ENCODE peak calls at places on chromosomes 1 and 21, in seven cellular contexts. One of them, this sample, is unnamed.

GRCh38 chr1:85553936-85554335 is 26.6 kb upstream of the CCN1 start:
- DNase-seq in cardiac muscle cell: no peak
- DNase-seq in psoas muscle: no peak
- DNase-seq in AG04450: no peak
- DNase-seq in transverse colon: no peak
- DNase-seq in body of pancreas: no peak
- DNase-seq in astrocyte: no peak
- DNase-seq in this sample: no peak

GRCh38 chr21:45163413-45164123 is 89.2 kb downstream of the ADARB1 start:
- DNase-seq in cardiac muscle cell: no peak
- DNase-seq in psoas muscle: no peak
- DNase-seq in AG04450: no peak
- DNase-seq in transverse colon: no peak
- DNase-seq in body of pancreas: no peak
- DNase-seq in astrocyte: no peak
- DNase-seq in this sample: no peak

GRCh38 chr1:24122776-24123175 is 10.8 kb upstream of the MYOM3 start:
- DNase-seq in cardiac muscle cell: no peak
- DNase-seq in psoas muscle: no peak
- DNase-seq in AG04450: no peak
- DNase-seq in transverse colon: no peak
- DNase-seq in body of pancreas: no peak
- DNase-seq in astrocyte: no peak
- DNase-seq in this sample: no peak

GRCh38 chr1:145962157-145963102 is 1.9 kb downstream of the ANKRD34A start:
- DNase-seq in cardiac muscle cell: no peak
- DNase-seq in psoas muscle: peak; percentile 80
- DNase-seq in AG04450: no peak
- DNase-seq in transverse colon: peak; percentile 38
- DNase-seq in body of pancreas: peak; percentile 26
- DNase-seq in astrocyte: no peak
- DNase-seq in this sample: no peak

GRCh38 chr1:235102993-235103411 is 25.6 kb downstream of the TOMM20 start:
- DNase-seq in cardiac muscle cell: no peak
- DNase-seq in psoas muscle: no peak
- DNase-seq in AG04450: no peak
- DNase-seq in transverse colon: peak; percentile 56
- DNase-seq in body of pancreas: no peak
- DNase-seq in astrocyte: no peak
- DNase-seq in this sample: no peak

GRCh38 chr1:175802407-175803123 is 59.2 kb upstream of the TNR start:
- DNase-seq in cardiac muscle cell: peak; percentile 62
- DNase-seq in psoas muscle: no peak
- DNase-seq in AG04450: no peak
- DNase-seq in transverse colon: no peak
- DNase-seq in body of pancreas: no peak
- DNase-seq in astrocyte: no peak
- DNase-seq in this sample: no peak

GRCh38 chr1:151255381-151255780 is 847 bp downstream of the PSMD4 start:
- DNase-seq in cardiac muscle cell: no peak
- DNase-seq in psoas muscle: no peak
- DNase-seq in AG04450: no peak
- DNase-seq in transverse colon: no peak
- DNase-seq in body of pancreas: no peak
- DNase-seq in astrocyte: peak; percentile 5
- DNase-seq in this sample: peak; percentile 42

GRCh38 chr1:157773723-157774350 is 3.1 kb downstream of the FCRL2 start:
- DNase-seq in cardiac muscle cell: peak; percentile 52
- DNase-seq in psoas muscle: no peak
- DNase-seq in AG04450: no peak
- DNase-seq in transverse colon: peak; percentile 67
- DNase-seq in body of pancreas: no peak
- DNase-seq in astrocyte: no peak
- DNase-seq in this sample: peak; percentile 81

GRCh38 chr1:34057347-34057746 is 107.7 kb downstream of the CSMD2 start:
- DNase-seq in cardiac muscle cell: peak; percentile 63
- DNase-seq in psoas muscle: no peak
- DNase-seq in AG04450: no peak
- DNase-seq in transverse colon: no peak
- DNase-seq in body of pancreas: no peak
- DNase-seq in astrocyte: no peak
- DNase-seq in this sample: no peak

GRCh38 chr21:29257701-29258100 is 41.0 kb upstream of the BACH1 start:
- DNase-seq in cardiac muscle cell: no peak
- DNase-seq in psoas muscle: no peak
- DNase-seq in AG04450: no peak
- DNase-seq in transverse colon: no peak
- DNase-seq in body of pancreas: no peak
- DNase-seq in astrocyte: no peak
- DNase-seq in this sample: no peak

GRCh38 chr1:178518894-178519293 is 6.0 kb downstream of the TEX35 start:
- DNase-seq in cardiac muscle cell: no peak
- DNase-seq in psoas muscle: no peak
- DNase-seq in AG04450: no peak
- DNase-seq in transverse colon: no peak
- DNase-seq in body of pancreas: no peak
- DNase-seq in astrocyte: no peak
- DNase-seq in this sample: no peak

GRCh38 chr1:80656011-80656627 is 1144.6 kb upstream of the ADGRL2 start:
- DNase-seq in cardiac muscle cell: peak; percentile 49
- DNase-seq in psoas muscle: no peak
- DNase-seq in AG04450: no peak
- DNase-seq in transverse colon: no peak
- DNase-seq in body of pancreas: no peak
- DNase-seq in astrocyte: no peak
- DNase-seq in this sample: no peak

GRCh38 chr1:25889470-25889869 is 14.0 kb upstream of the PAQR7 start:
- DNase-seq in cardiac muscle cell: no peak
- DNase-seq in psoas muscle: peak; percentile 24
- DNase-seq in AG04450: no peak
- DNase-seq in transverse colon: no peak
- DNase-seq in body of pancreas: no peak
- DNase-seq in astrocyte: no peak
- DNase-seq in this sample: no peak

GRCh38 chr1:108316545-108316944 is 72.7 kb upstream of the NBPF4 start:
- DNase-seq in cardiac muscle cell: no peak
- DNase-seq in psoas muscle: no peak
- DNase-seq in AG04450: no peak
- DNase-seq in transverse colon: no peak
- DNase-seq in body of pancreas: no peak
- DNase-seq in astrocyte: no peak
- DNase-seq in this sample: no peak

GRCh38 chr1:28971980-28972771 is 57.8 kb downstream of the EPB41 start:
- DNase-seq in cardiac muscle cell: no peak
- DNase-seq in psoas muscle: no peak
- DNase-seq in AG04450: peak; percentile 82
- DNase-seq in transverse colon: no peak
- DNase-seq in body of pancreas: no peak
- DNase-seq in astrocyte: peak; percentile 92
- DNase-seq in this sample: no peak

GRCh38 chr1:118963456-118964430 is 24.4 kb downstream of the TBX15 start:
- DNase-seq in cardiac muscle cell: no peak
- DNase-seq in psoas muscle: peak; percentile 67
- DNase-seq in AG04450: no peak
- DNase-seq in transverse colon: no peak
- DNase-seq in body of pancreas: no peak
- DNase-seq in astrocyte: peak; percentile 20
- DNase-seq in this sample: no peak

GRCh38 chr1:160217466-160218165 is 12.4 kb downstream of the PEA15 start:
- DNase-seq in cardiac muscle cell: no peak
- DNase-seq in psoas muscle: no peak
- DNase-seq in AG04450: no peak
- DNase-seq in transverse colon: peak; percentile 53
- DNase-seq in body of pancreas: no peak
- DNase-seq in astrocyte: no peak
- DNase-seq in this sample: no peak

GRCh38 chr21:33058468-33059318 is 11.2 kb upstream of the OLIG1 start:
- DNase-seq in cardiac muscle cell: no peak
- DNase-seq in psoas muscle: peak; percentile 81
- DNase-seq in AG04450: no peak
- DNase-seq in transverse colon: no peak
- DNase-seq in body of pancreas: no peak
- DNase-seq in astrocyte: no peak
- DNase-seq in this sample: no peak

GRCh38 chr21:34031835-34032370 is 41.5 kb upstream of the MRPS6 start:
- DNase-seq in cardiac muscle cell: no peak
- DNase-seq in psoas muscle: no peak
- DNase-seq in AG04450: no peak
- DNase-seq in transverse colon: peak; percentile 46
- DNase-seq in body of pancreas: no peak
- DNase-seq in astrocyte: no peak
- DNase-seq in this sample: peak; percentile 74

GRCh38 chr1:187051618-187052232 is 223.0 kb downstream of the PLA2G4A start:
- DNase-seq in cardiac muscle cell: peak; percentile 56
- DNase-seq in psoas muscle: no peak
- DNase-seq in AG04450: peak; percentile 7
- DNase-seq in transverse colon: no peak
- DNase-seq in body of pancreas: no peak
- DNase-seq in astrocyte: peak; percentile 11
- DNase-seq in this sample: peak; percentile 87

GRCh38 chr1:72636636-72637035 is 354.3 kb upstream of the NEGR1 start:
- DNase-seq in cardiac muscle cell: no peak
- DNase-seq in psoas muscle: no peak
- DNase-seq in AG04450: no peak
- DNase-seq in transverse colon: no peak
- DNase-seq in body of pancreas: no peak
- DNase-seq in astrocyte: peak; percentile 20
- DNase-seq in this sample: no peak

GRCh38 chr1:178609015-178609414 is 96.1 kb downstream of the TEX35 start:
- DNase-seq in cardiac muscle cell: no peak
- DNase-seq in psoas muscle: no peak
- DNase-seq in AG04450: peak; percentile 60
- DNase-seq in transverse colon: no peak
- DNase-seq in body of pancreas: no peak
- DNase-seq in astrocyte: peak; percentile 74
- DNase-seq in this sample: no peak

GRCh38 chr1:211420389-211420788 is 71.6 kb downstream of the RD3 start:
- DNase-seq in cardiac muscle cell: no peak
- DNase-seq in psoas muscle: no peak
- DNase-seq in AG04450: no peak
- DNase-seq in transverse colon: no peak
- DNase-seq in body of pancreas: no peak
- DNase-seq in astrocyte: peak; percentile 44
- DNase-seq in this sample: no peak

GRCh38 chr1:197284325-197284724 is 16.3 kb downstream of the CRB1 start:
- DNase-seq in cardiac muscle cell: no peak
- DNase-seq in psoas muscle: no peak
- DNase-seq in AG04450: no peak
- DNase-seq in transverse colon: no peak
- DNase-seq in body of pancreas: no peak
- DNase-seq in astrocyte: no peak
- DNase-seq in this sample: no peak

GRCh38 chr1:210074904-210075303 is 136.9 kb downstream of the SYT14 start:
- DNase-seq in cardiac muscle cell: no peak
- DNase-seq in psoas muscle: no peak
- DNase-seq in AG04450: no peak
- DNase-seq in transverse colon: no peak
- DNase-seq in body of pancreas: no peak
- DNase-seq in astrocyte: no peak
- DNase-seq in this sample: no peak

GRCh38 chr1:93874025-93874651 is 4.9 kb downstream of the DNTTIP2 start:
- DNase-seq in cardiac muscle cell: peak; percentile 42
- DNase-seq in psoas muscle: no peak
- DNase-seq in AG04450: no peak
- DNase-seq in transverse colon: no peak
- DNase-seq in body of pancreas: no peak
- DNase-seq in astrocyte: no peak
- DNase-seq in this sample: no peak

GRCh38 chr1:113978863-113979702 is at the start of gene OLFML3:
- DNase-seq in cardiac muscle cell: peak; percentile 93
- DNase-seq in psoas muscle: peak; percentile 89
- DNase-seq in AG04450: peak; percentile 91
- DNase-seq in transverse colon: peak; percentile 85
- DNase-seq in body of pancreas: peak; percentile 82
- DNase-seq in astrocyte: peak; percentile 88
- DNase-seq in this sample: peak; percentile 49

GRCh38 chr1:40469327-40469726 is 7.8 kb upstream of the ZFP69 start:
- DNase-seq in cardiac muscle cell: no peak
- DNase-seq in psoas muscle: no peak
- DNase-seq in AG04450: no peak
- DNase-seq in transverse colon: no peak
- DNase-seq in body of pancreas: no peak
- DNase-seq in astrocyte: no peak
- DNase-seq in this sample: no peak
- H3K9me3 ChIP-seq in cardiac muscle cell: peaks cover 14% of the 10 kb centered on the region
- H3K9me3 ChIP-seq in psoas muscle: peaks cover 33% of the 10 kb centered on the region
- H3K9me3 ChIP-seq in AG04450: peaks cover 47% of the 10 kb centered on the region
- H3K9me3 ChIP-seq in transverse colon: peaks cover 64% of the 10 kb centered on the region
- H3K9me3 ChIP-seq in body of pancreas: no peaks in the 10 kb centered on the region
- H3K9me3 ChIP-seq in astrocyte: peaks cover 48% of the 10 kb centered on the region
- H3K9me3 ChIP-seq in this sample: peaks cover 3% of the 10 kb centered on the region

GRCh38 chr1:247079141-247079874 is 697 bp upstream of the ZNF670 start:
- DNase-seq in cardiac muscle cell: peak; percentile 10
- DNase-seq in psoas muscle: no peak
- DNase-seq in AG04450: no peak
- DNase-seq in transverse colon: no peak
- DNase-seq in body of pancreas: no peak
- DNase-seq in astrocyte: no peak
- DNase-seq in this sample: no peak

GRCh38 chr1:247077768-247078314 is 770 bp downstream of the ZNF670 start:
- DNase-seq in cardiac muscle cell: no peak
- DNase-seq in psoas muscle: no peak
- DNase-seq in AG04450: no peak
- DNase-seq in transverse colon: no peak
- DNase-seq in body of pancreas: no peak
- DNase-seq in astrocyte: no peak
- DNase-seq in this sample: no peak

GRCh38 chr1:247078315-247079140 is at the start of gene ZNF670:
- DNase-seq in cardiac muscle cell: peak; percentile 98
- DNase-seq in psoas muscle: peak; percentile 96
- DNase-seq in AG04450: peak; percentile 93
- DNase-seq in transverse colon: peak; percentile 97
- DNase-seq in body of pancreas: peak; percentile 94
- DNase-seq in astrocyte: peak; percentile 88
- DNase-seq in this sample: peak; percentile 99

GRCh38 chr1:247077234-247077633 is 1.4 kb downstream of the ZNF670 start:
- DNase-seq in cardiac muscle cell: no peak
- DNase-seq in psoas muscle: no peak
- DNase-seq in AG04450: no peak
- DNase-seq in transverse colon: no peak
- DNase-seq in body of pancreas: no peak
- DNase-seq in astrocyte: no peak
- DNase-seq in this sample: no peak
- TF ChIP-seq CTCF in cardiac muscle cell: no peak
- TF ChIP-seq CTCF in psoas muscle: no peak
- TF ChIP-seq CTCF in AG04450: peak; percentile 7
- TF ChIP-seq CTCF in transverse colon: no peak
- TF ChIP-seq CTCF in body of pancreas: no peak
- TF ChIP-seq CTCF in astrocyte: no peak
- TF ChIP-seq CTCF in this sample: peak; percentile 9

GRCh38 chr1:2983319-2983705 is 38.0 kb upstream of the ACTRT2 start:
- DNase-seq in cardiac muscle cell: no peak
- DNase-seq in psoas muscle: no peak
- DNase-seq in AG04450: no peak
- DNase-seq in transverse colon: no peak
- DNase-seq in body of pancreas: no peak
- DNase-seq in astrocyte: no peak
- DNase-seq in this sample: no peak
- H3K9me3 ChIP-seq in cardiac muscle cell: no peaks in the 10 kb centered on the region
- H3K9me3 ChIP-seq in psoas muscle: no peaks in the 10 kb centered on the region
- H3K9me3 ChIP-seq in AG04450: peaks cover 82% of the 10 kb centered on the region
- H3K9me3 ChIP-seq in transverse colon: no peaks in the 10 kb centered on the region
- H3K9me3 ChIP-seq in body of pancreas: no peaks in the 10 kb centered on the region
- H3K9me3 ChIP-seq in astrocyte: no peaks in the 10 kb centered on the region
- H3K9me3 ChIP-seq in this sample: no peaks in the 10 kb centered on the region

GRCh38 chr1:201481761-201482493 is 12.9 kb upstream of the PHLDA3 start:
- DNase-seq in cardiac muscle cell: peak; percentile 94
- DNase-seq in psoas muscle: peak; percentile 92
- DNase-seq in AG04450: no peak
- DNase-seq in transverse colon: peak; percentile 91
- DNase-seq in body of pancreas: peak; percentile 91
- DNase-seq in astrocyte: no peak
- DNase-seq in this sample: peak; percentile 90
- TF ChIP-seq CTCF in cardiac muscle cell: peak; percentile 81
- TF ChIP-seq CTCF in psoas muscle: peak; percentile 82
- TF ChIP-seq CTCF in AG04450: peak; percentile 82
- TF ChIP-seq CTCF in transverse colon: peak; percentile 88
- TF ChIP-seq CTCF in body of pancreas: peak; percentile 81
- TF ChIP-seq CTCF in astrocyte: peak; percentile 59
- TF ChIP-seq CTCF in this sample: peak; percentile 98

This sample was measured in MM.1S.